ENCODE peak calls at places on chromosomes 3 and 15, in eight cellular contexts. I is stomach, T is upper lobe of left lung, Z is heart right ventricle, J is astrocyte, H is GM23338, C is fibroblast of lung, F is pancreas. M is an unnamed sample.
A peak's percentile ranks its signal among the peaks of the same experiment; 100 is the strongest.

GRCh38 chr3:124352143-124352528 is 360.2 kb upstream of the ROPN1 start:
- DNase-seq in I (no peak), T (no peak), Z (no peak), J (no peak), H (no peak), C (peak; percentile 11), F (no peak), M (no peak)

GRCh38 chr3:119292666-119293065 is 1.5 kb upstream of the ARHGAP31 start:
- DNase-seq in I (no peak), T (no peak), Z (no peak), J (no peak), H (no peak), C (no peak), F (no peak), M (no peak)

GRCh38 chr3:155079795-155080546 is at the start of gene MME:
- DNase-seq in I (peak; percentile 34), T (peak; percentile 36), Z (peak; percentile 50), J (peak; percentile 32), H (peak; percentile 94), C (peak; percentile 52), F (peak; percentile 22), M (no peak)

GRCh38 chr3:173065543-173065970 is 75.5 kb downstream of the SPATA16 start:
- DNase-seq in I (no peak), T (no peak), Z (no peak), J (peak; percentile 42), H (no peak), C (peak; percentile 55), F (no peak), M (peak; percentile 47)

GRCh38 chr3:191499307-191500125 is 38.6 kb downstream of the PYDC2 start:
- DNase-seq in I (peak; percentile 36), T (no peak), Z (peak; percentile 49), J (peak; percentile 41), H (peak; percentile 13), C (peak; percentile 59), F (peak; percentile 50), M (peak; percentile 52)

GRCh38 chr15:66803182-66803729 is 101.2 kb downstream of the SMAD6 start:
- DNase-seq in I (peak; percentile 94), T (peak; percentile 97), Z (peak; percentile 84), J (peak; percentile 97), H (peak; percentile 68), C (peak; percentile 99), F (peak; percentile 93), M (peak; percentile 88)

GRCh38 chr15:42012241-42012640 is 8.6 kb downstream of the PLA2G4E start:
- DNase-seq in I (peak; percentile 39), T (peak; percentile 87), Z (no peak), J (no peak), H (no peak), C (no peak), F (no peak), M (no peak)

GRCh38 chr15:71440479-71441071 is 325.3 kb downstream of the THSD4 start:
- DNase-seq in I (no peak), T (no peak), Z (no peak), J (peak; percentile 57), H (peak; percentile 59), C (peak; percentile 66), F (no peak), M (peak; percentile 75)

GRCh38 chr3:37291275-37291700 is 116.9 kb upstream of the LRRFIP2 start:
- DNase-seq in I (no peak), T (no peak), Z (no peak), J (peak; percentile 72), H (no peak), C (peak; percentile 79), F (no peak), M (peak; percentile 81)

GRCh38 chr3:3127432-3128010 is 781 bp downstream of the TRNT1 start:
- DNase-seq in I (no peak), T (no peak), Z (no peak), J (peak; percentile 14), H (peak; percentile 14), C (peak; percentile 18), F (no peak), M (peak; percentile 5)

GRCh38 chr3:188584958-188585689 is 431.2 kb downstream of the LPP start:
- DNase-seq in I (no peak), T (no peak), Z (no peak), J (no peak), H (peak; percentile 50), C (peak; percentile 32), F (no peak), M (peak; percentile 86)
- TF ChIP-seq CTCF in I (no peak), T (no peak), Z (no peak), J (no peak), H (peak; percentile 19), C (no peak), F (no peak), M (no peak)

GRCh38 chr15:34886134-34886533 is 83.4 kb downstream of the AQR start:
- DNase-seq in I (no peak), T (no peak), Z (no peak), J (peak; percentile 12), H (no peak), C (peak; percentile 21), F (no peak), M (no peak)

GRCh38 chr15:34879112-34879511 is 83.8 kb upstream of the ACTC1 start:
- DNase-seq in I (no peak), T (no peak), Z (no peak), J (no peak), H (no peak), C (no peak), F (no peak), M (no peak)

GRCh38 chr15:34883042-34883441 is 86.5 kb downstream of the AQR start:
- DNase-seq in I (no peak), T (no peak), Z (no peak), J (no peak), H (no peak), C (no peak), F (no peak), M (no peak)

GRCh38 chr15:34889486-34889885 is 80.1 kb downstream of the AQR start:
- DNase-seq in I (no peak), T (no peak), Z (no peak), J (peak; percentile 39), H (no peak), C (peak; percentile 36), F (no peak), M (peak; percentile 3)

DNA sequence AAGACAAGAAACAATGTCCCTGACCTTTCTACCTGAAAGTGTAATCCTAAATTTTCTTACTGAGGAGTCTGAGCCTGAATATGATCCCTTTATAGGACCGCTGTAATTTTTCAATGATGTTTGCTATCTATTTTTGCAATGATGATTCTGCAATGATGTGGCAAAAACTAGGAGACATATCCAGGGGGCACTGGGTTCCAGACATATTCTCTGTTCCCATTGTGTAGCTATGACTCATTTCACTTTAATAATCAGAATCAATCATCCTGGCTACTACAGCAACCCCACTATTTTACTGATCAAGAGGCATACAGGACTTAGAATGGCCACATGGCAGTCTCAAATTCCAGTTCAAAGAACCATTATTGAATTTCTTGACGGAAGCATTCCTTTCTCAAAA is 85.9 kb downstream of the AQR start:
- DNase-seq in I (no peak), T (no peak), Z (no peak), J (peak; percentile 14), H (no peak), C (peak; percentile 23), F (no peak), M (peak; percentile 2)
- H3K36me3 ChIP-seq in I (peaks cover 100% of the 10 kb centered on the region), T (peaks cover 4% of the 10 kb centered on the region), Z (peaks cover 34% of the 10 kb centered on the region), J (peaks cover 20% of the 10 kb centered on the region), H (peaks cover 8% of the 10 kb centered on the region), C (no peaks in the 10 kb centered on the region), F (peaks cover 47% of the 10 kb centered on the region), M (peaks cover 4% of the 10 kb centered on the region)

GRCh38 chr3:114877378-114878118 is 269.5 kb downstream of the ZBTB20 start:
- DNase-seq in I (no peak), T (no peak), Z (no peak), J (no peak), H (peak; percentile 21), C (no peak), F (no peak), M (no peak)

GRCh38 chr3:114874447-114874846 is 272.6 kb downstream of the ZBTB20 start:
- DNase-seq in I (no peak), T (no peak), Z (no peak), J (no peak), H (no peak), C (no peak), F (no peak), M (no peak)

GRCh38 chr3:114878119-114878839 is 268.8 kb downstream of the ZBTB20 start:
- DNase-seq in I (no peak), T (no peak), Z (no peak), J (peak; percentile 66), H (peak; percentile 38), C (peak; percentile 75), F (no peak), M (peak; percentile 73)

GRCh38 chr3:114880078-114880477 is 267.0 kb downstream of the ZBTB20 start:
- DNase-seq in I (peak; percentile 29), T (no peak), Z (no peak), J (peak; percentile 34), H (no peak), C (peak; percentile 48), F (peak; percentile 22), M (no peak)

DNA sequence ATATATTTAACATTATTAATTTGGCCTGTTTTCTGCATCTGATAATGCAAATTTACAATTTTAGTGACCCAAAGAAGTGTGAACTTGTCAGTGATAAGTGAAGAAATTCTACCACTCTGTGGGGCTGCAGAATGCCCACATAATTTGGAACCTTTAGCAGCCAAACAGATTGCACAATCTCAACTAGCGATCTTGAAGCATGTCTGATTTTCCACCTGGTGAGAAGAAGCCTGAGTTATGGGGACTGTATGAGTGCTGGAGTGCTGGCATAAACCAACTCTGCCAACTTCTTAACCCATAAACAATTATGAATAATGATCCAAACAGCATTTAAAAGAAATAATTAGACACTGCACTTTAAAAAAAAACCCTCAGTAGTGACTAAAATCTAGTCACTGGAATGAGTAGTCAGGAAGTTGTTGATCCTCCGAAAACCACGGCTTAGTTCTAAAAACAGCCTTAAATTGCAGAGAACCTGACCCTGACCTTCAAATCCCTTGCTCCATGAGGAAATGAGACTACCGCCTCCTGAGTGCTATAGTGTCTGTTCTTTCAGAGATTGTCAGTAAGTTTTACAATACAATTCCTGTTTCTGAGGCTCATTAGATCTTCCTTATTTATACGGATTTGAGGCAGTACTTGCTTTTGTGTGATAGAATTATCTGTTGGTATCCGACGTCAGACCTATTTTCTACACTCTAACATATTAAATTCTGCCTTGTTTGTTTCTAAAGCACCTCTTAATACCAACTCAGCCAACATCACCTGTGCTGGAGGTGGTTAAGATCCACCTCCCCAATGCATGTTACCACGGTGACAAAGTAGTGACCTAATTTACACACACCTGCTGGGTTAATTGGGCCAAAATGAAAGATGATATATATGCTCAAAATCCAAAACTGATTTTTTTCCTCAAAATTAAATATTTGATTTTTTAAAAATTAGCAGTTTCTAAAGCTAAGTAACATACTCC is 267.7 kb downstream of the ZBTB20 start:
- DNase-seq in I (no peak), T (no peak), Z (no peak), J (peak; percentile 62), H (no peak), C (peak; percentile 74), F (no peak), M (peak; percentile 77)
- H3K4me3 ChIP-seq in I (no peak overlapping the region), T (no peak overlapping the region), Z (no peak overlapping the region), J (peak overlapping the region; percentile 37), H (no peak overlapping the region), C (no peak overlapping the region), F (no peak overlapping the region), M (no peak overlapping the region)

GRCh38 chr15:97861529-97861928 is 99.0 kb upstream of the ARRDC4 start:
- DNase-seq in I (no peak), T (no peak), Z (no peak), J (no peak), H (no peak), C (no peak), F (no peak), M (no peak)

DNA sequence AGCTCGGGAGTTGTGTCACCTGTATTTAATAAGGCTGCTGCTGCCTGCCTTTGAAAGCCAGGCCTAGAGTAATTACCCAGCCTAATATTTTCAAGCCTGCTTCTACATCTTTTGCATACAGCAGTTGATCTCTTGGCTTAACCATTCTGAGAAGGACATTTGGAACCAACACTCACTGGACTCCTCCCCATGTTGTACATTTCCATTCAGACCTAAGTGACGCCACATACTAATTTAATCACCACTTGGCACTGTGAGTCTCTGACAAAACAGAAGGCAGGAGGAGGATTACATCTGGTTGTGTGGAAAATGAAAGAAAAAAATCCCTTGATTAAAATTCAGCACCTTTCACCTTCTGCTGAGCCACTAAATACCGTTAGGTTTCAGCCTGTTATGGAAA is 102.2 kb upstream of the ARRDC4 start:
- DNase-seq in I (no peak), T (no peak), Z (no peak), J (no peak), H (no peak), C (no peak), F (no peak), M (no peak)
- TF ChIP-seq CTCF in I (no peak), T (no peak), Z (no peak), J (no peak), H (no peak), C (no peak), F (no peak), M (no peak)